ENCODE peak calls at places on chromosomes 13 and 19, in five cellular contexts. O is PC-3; R is ascending aorta; N is tibial nerve; D is CD8-positive, alpha-beta T cell. B is an unnamed sample.

GRCh38 chr19:44660081-44660480 is 11.2 kb upstream of the CEACAM19 start:
- DNase-seq in O (peak; percentile 45), N (no peak), D (no peak), R (no peak), B (no peak)

GRCh38 chr13:26616126-26616525 is 58.6 kb downstream of the WASF3 start:
- DNase-seq in O (peak; percentile 45), N (no peak), R (no peak), D (no peak), B (no peak)

GRCh38 chr13:41774605-41775218 is 186.2 kb downstream of the VWA8 start:
- DNase-seq in D (no peak), N (no peak), R (no peak), O (no peak), B (no peak)

GRCh38 chr13:109180905-109181425 is 551.6 kb downstream of the MYO16 start:
- DNase-seq in R (no peak), D (no peak), N (no peak), O (no peak), B (no peak)

GRCh38 chr13:40517486-40518311 is 148.7 kb downstream of the FOXO1 start:
- DNase-seq in D (no peak), N (no peak), O (no peak), R (no peak), B (no peak)

GRCh38 chr19:900302-901111 is 7.2 kb downstream of the RNU6-9 start:
- DNase-seq in O (peak; percentile 23), D (no peak), N (no peak), R (no peak), B (no peak)

GRCh38 chr13:38862443-38862842 is 128.2 kb downstream of the STOML3 start:
- DNase-seq in D (no peak), R (no peak), O (no peak), N (no peak), B (no peak)

GRCh38 chr19:49434907-49435577 is 6.3 kb downstream of the SLC17A7 start:
- DNase-seq in D (no peak), O (no peak), R (no peak), N (no peak), B (no peak)

GRCh38 chr13:111043575-111043982 is 71.5 kb upstream of the ARHGEF7 start:
- DNase-seq in O (peak; percentile 55), D (no peak), R (no peak), N (no peak), B (peak; percentile 73)

GRCh38 chr13:38590796-38591507 is 95.9 kb upstream of the FREM2 start:
- DNase-seq in D (no peak), O (no peak), R (no peak), N (no peak), B (no peak)

GRCh38 chr19:13262450-13262849 is 112.2 kb downstream of the IER2 start:
- DNase-seq in N (no peak), O (peak; percentile 88), R (no peak), D (no peak), B (no peak)

GRCh38 chr13:111385182-111385857 is 64.9 kb downstream of the TEX29 start:
- DNase-seq in R (no peak), D (no peak), O (no peak), N (no peak), B (no peak)

GRCh38 chr13:107650081-107650701 is 565.1 kb downstream of the LIG4 start:
- DNase-seq in O (peak; percentile 61), N (peak; percentile 15), R (no peak), D (peak; percentile 0), B (peak; percentile 43)

GRCh38 chr19:4379383-4380253 is 20.7 kb downstream of the SH3GL1 start:
- DNase-seq in R (no peak), D (no peak), N (no peak), O (peak; percentile 91), B (no peak)

GRCh38 chr13:82717249-82717648 is 1165.0 kb downstream of the SLITRK1 start:
- DNase-seq in O (peak; percentile 56), R (no peak), D (no peak), N (no peak), B (no peak)

GRCh38 chr19:18419195-18419698 is at the start of gene SSBP4:
- DNase-seq in N (no peak), D (peak; percentile 55), O (peak; percentile 85), R (no peak), B (peak; percentile 69)

GRCh38 chr13:24288870-24289269 is 20.5 kb upstream of the C1QTNF9 start:
- DNase-seq in O (no peak), R (no peak), D (no peak), N (no peak), B (no peak)

GRCh38 chr13:25939961-25940687 is 111.7 kb downstream of the SHISA2 start:
- DNase-seq in O (no peak), D (no peak), N (no peak), R (no peak), B (no peak)

GRCh38 chr19:29524912-29525870 is 603 bp upstream of the VSTM2B start:
- DNase-seq in D (no peak), O (no peak), N (no peak), R (no peak), B (no peak)

GRCh38 chr19:2057484-2058469 is 6.7 kb upstream of the MKNK2 start:
- DNase-seq in R (no peak), N (no peak), O (no peak), D (no peak), B (no peak)

GRCh38 chr19:5621945-5622464 is 571 bp downstream of the SAFB2 start:
- DNase-seq in R (no peak), D (no peak), O (peak; percentile 42), N (no peak), B (peak; percentile 21)

GRCh38 chr19:17641181-17641580 is 47.0 kb downstream of the UNC13A start:
- DNase-seq in N (no peak), O (no peak), D (no peak), R (no peak), B (no peak)

GRCh38 chr19:10780368-10780767 is 55.6 kb downstream of the TMED1 start:
- DNase-seq in O (no peak), D (no peak), R (peak; percentile 60), N (no peak), B (no peak)

GRCh38 chr13:40682449-40683240 is 16.2 kb upstream of the FOXO1 start:
- DNase-seq in O (peak; percentile 64), N (no peak), D (no peak), R (no peak), B (no peak)

GRCh38 chr19:21824679-21825078 is 11.3 kb downstream of the ZNF43 start:
- DNase-seq in D (no peak), O (no peak), N (no peak), R (no peak), B (no peak)

GRCh38 chr19:2691951-2692350 is 10.5 kb downstream of the GNG7 start:
- DNase-seq in N (no peak), R (no peak), D (no peak), O (no peak), B (no peak)

GRCh38 chr13:74761794-74762193 is 627.6 kb upstream of the KLF12 start:
- DNase-seq in N (no peak), R (no peak), O (no peak), D (no peak), B (no peak)

GRCh38 chr13:23467048-23467931 is 33.8 kb upstream of the SACS start:
- DNase-seq in D (no peak), N (no peak), O (no peak), R (no peak), B (no peak)

GRCh38 chr19:51509823-51510660 is 8.4 kb upstream of the SIGLEC12 start:
- DNase-seq in O (no peak), R (no peak), N (no peak), D (no peak), B (no peak)

GRCh38 chr13:103852036-103852435 is 785.8 kb upstream of the SLC10A2 start:
- DNase-seq in O (no peak), N (no peak), D (no peak), R (no peak), B (no peak)

GRCh38 chr19:19105365-19106060 is 32.8 kb downstream of the TMEM161A start:
- DNase-seq in O (peak; percentile 14), R (no peak), N (no peak), D (no peak), B (peak; percentile 58)

GRCh38 chr19:20151617-20152145 is 15.3 kb upstream of the ZNF486 start:
- DNase-seq in O (no peak), N (no peak), D (no peak), R (no peak), B (no peak)

DNA sequence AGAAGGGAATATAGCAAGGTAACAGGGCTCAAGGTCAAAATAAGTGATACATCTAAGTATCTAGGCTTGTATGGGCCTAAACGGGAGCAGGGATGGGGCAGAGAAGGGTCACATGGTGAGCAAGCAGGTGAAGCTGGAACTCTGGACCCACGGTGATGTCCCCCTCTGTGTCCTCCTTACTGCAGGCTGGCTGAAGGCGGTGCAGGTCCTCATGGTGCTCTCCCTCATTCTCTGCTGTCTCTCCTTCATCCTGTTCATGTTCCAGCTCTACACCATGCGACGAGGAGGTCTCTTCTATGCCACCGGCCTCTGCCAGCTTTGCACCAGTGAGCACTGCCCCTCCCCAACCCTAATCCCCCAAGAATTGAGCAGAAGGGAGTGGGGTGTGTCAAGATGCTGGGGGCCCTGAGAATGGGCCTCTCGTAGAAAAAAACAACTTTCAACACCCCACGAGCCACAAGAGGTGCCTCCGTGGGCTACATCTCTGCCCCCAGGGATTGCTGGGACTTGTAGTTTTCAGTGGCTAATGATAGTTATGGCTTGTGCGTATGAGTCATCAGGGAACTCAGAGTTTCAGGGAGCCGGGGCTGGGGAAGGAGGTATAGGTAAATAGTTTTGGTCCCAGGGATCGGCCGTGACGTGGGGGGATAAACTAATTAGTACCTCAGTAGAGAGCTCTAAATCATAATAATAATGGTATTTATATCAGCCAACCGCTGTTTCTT is 4.0 kb downstream of the EMP3 start:
- DNase-seq in D (peak; percentile 19), R (no peak), N (no peak), O (peak; percentile 34), B (no peak)
- H3K4me3 ChIP-seq in D (peak overlapping the region; percentile 38), R (no peak overlapping the region), N (no peak overlapping the region), O (no peak overlapping the region), B (peak overlapping the region; percentile 62)

GRCh38 chr13:98413796-98414195 is 163.1 kb downstream of the STK24 start:
- DNase-seq in N (no peak), R (no peak), O (no peak), D (no peak), B (no peak)
- TF ChIP-seq CTCF in N (no peak), R (no peak), O (peak; percentile 25), D (no peak), B (no peak)

DNA sequence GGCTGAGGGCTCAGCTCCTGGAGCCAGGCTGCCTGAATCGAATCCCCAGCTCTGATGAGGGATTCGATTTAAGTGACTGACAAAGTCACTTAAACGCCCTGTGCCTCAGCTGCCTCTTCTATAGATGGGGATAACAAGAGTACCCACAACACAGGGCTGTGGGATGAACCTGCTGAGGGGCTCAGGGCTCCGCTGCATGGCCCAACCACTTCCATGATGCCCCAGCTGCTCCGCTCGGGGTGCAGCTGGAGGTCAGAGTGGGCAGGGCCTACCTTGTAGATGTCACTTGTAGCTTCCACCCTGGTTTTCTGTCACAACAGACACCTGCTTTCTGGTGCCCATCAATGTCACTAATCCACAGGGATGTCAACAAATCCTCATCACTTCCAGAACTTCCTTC is 39.2 kb downstream of the STK24 start:
- DNase-seq in R (no peak), N (no peak), D (no peak), O (no peak), B (no peak)
- H3K4me1 ChIP-seq in R (no peaks in the 10 kb centered on the region), N (no peaks in the 10 kb centered on the region), D (peaks cover 72% of the 10 kb centered on the region), O (peaks cover 29% of the 10 kb centered on the region), B (peaks cover 98% of the 10 kb centered on the region)

DNA sequence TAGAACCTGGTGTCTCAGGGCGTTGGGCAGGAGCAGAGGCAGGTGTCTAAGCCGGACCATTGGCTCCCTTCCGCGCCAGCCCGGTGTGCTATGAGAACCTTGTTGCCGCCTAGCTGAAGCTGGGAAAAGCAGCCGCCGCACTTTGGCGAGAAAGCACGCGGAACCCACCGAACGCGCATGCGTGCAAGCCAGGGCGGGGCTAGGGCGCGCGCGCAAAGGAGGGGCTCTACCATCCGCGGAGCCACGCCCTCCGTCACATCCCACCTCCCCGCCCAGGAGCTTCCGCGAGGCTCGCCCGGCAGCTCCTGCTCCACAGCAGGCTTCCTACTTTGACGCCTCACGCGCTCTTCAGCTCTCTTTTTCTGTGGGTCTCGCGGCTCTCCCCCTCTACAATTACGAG is 51.3 kb downstream of the WDR87 start:
- DNase-seq in R (no peak), N (no peak), O (no peak), D (peak; percentile 11), B (peak; percentile 61)
- H3K4me3 ChIP-seq in R (no peak overlapping the region), N (no peak overlapping the region), O (no peak overlapping the region), D (no peak overlapping the region), B (no peak overlapping the region)